ENCODE peak calls at places on chromosomes 2 and 18, in four cellular contexts. One of them, this sample, is unnamed.

GRCh38 chr2:149538138-149538833 is 49.3 kb downstream of the MMADHC start:
- DNase-seq in RWPE1: peak
- DNase-seq in CD4-positive, alpha-beta T cell: no peak
- DNase-seq in WERI-Rb-1: no peak
- DNase-seq in this sample: no peak

GRCh38 chr2:239711911-239712570 is 311.2 kb upstream of the HDAC4 start:
- DNase-seq in RWPE1: no peak
- DNase-seq in WERI-Rb-1: no peak
- DNase-seq in CD4-positive, alpha-beta T cell: no peak
- DNase-seq in this sample: no peak

GRCh38 chr2:133362061-133362476 is 206.2 kb downstream of the NCKAP5 start:
- DNase-seq in WERI-Rb-1: no peak
- DNase-seq in CD4-positive, alpha-beta T cell: no peak
- DNase-seq in RWPE1: peak
- DNase-seq in this sample: no peak

GRCh38 chr2:181848356-181848876 is 43.1 kb upstream of the ITPRID2 start:
- DNase-seq in RWPE1: no peak
- DNase-seq in WERI-Rb-1: no peak
- DNase-seq in CD4-positive, alpha-beta T cell: no peak
- DNase-seq in this sample: no peak

GRCh38 chr2:66565291-66565690 is 130.4 kb downstream of the MEIS1 start:
- DNase-seq in RWPE1: no peak
- DNase-seq in CD4-positive, alpha-beta T cell: no peak
- DNase-seq in WERI-Rb-1: no peak
- DNase-seq in this sample: no peak

GRCh38 chr2:115183144-115183543 is 740.7 kb downstream of the DPP10 start:
- DNase-seq in WERI-Rb-1: no peak
- DNase-seq in RWPE1: no peak
- DNase-seq in CD4-positive, alpha-beta T cell: no peak
- DNase-seq in this sample: no peak

GRCh38 chr18:30970201-30970816 is 72.2 kb downstream of the DSC3 start:
- DNase-seq in RWPE1: peak
- DNase-seq in WERI-Rb-1: no peak
- DNase-seq in CD4-positive, alpha-beta T cell: no peak
- DNase-seq in this sample: peak

GRCh38 chr2:61404438-61404837 is 66.4 kb downstream of the USP34 start:
- DNase-seq in RWPE1: no peak
- DNase-seq in WERI-Rb-1: no peak
- DNase-seq in CD4-positive, alpha-beta T cell: no peak
- DNase-seq in this sample: no peak

GRCh38 chr2:3476386-3477033 is 42.8 kb downstream of the ADI1 start:
- DNase-seq in CD4-positive, alpha-beta T cell: no peak
- DNase-seq in WERI-Rb-1: no peak
- DNase-seq in RWPE1: no peak
- DNase-seq in this sample: peak

GRCh38 chr2:15316370-15316814 is 244.7 kb downstream of the NBAS start:
- DNase-seq in RWPE1: no peak
- DNase-seq in WERI-Rb-1: no peak
- DNase-seq in CD4-positive, alpha-beta T cell: no peak
- DNase-seq in this sample: no peak

GRCh38 chr2:202815548-202816420 is 55.8 kb downstream of the ICA1L start:
- DNase-seq in RWPE1: no peak
- DNase-seq in WERI-Rb-1: no peak
- DNase-seq in CD4-positive, alpha-beta T cell: no peak
- DNase-seq in this sample: no peak

GRCh38 chr2:137771064-137771463 is 193.2 kb upstream of the HNMT start:
- DNase-seq in CD4-positive, alpha-beta T cell: no peak
- DNase-seq in WERI-Rb-1: no peak
- DNase-seq in RWPE1: no peak
- DNase-seq in this sample: no peak
- TF ChIP-seq CTCF in CD4-positive, alpha-beta T cell: no peak
- TF ChIP-seq CTCF in WERI-Rb-1: no peak
- TF ChIP-seq CTCF in RWPE1: no peak
- TF ChIP-seq CTCF in this sample: no peak

GRCh38 chr2:72607189-72607588 is 218.6 kb downstream of the EXOC6B start:
- DNase-seq in WERI-Rb-1: no peak
- DNase-seq in CD4-positive, alpha-beta T cell: no peak
- DNase-seq in RWPE1: no peak
- DNase-seq in this sample: no peak

GRCh38 chr2:72603481-72603880 is 222.4 kb downstream of the EXOC6B start:
- DNase-seq in CD4-positive, alpha-beta T cell: no peak
- DNase-seq in RWPE1: no peak
- DNase-seq in WERI-Rb-1: no peak
- DNase-seq in this sample: no peak

GRCh38 chr2:72602711-72603110 is 223.1 kb downstream of the EXOC6B start:
- DNase-seq in CD4-positive, alpha-beta T cell: no peak
- DNase-seq in RWPE1: no peak
- DNase-seq in WERI-Rb-1: no peak
- DNase-seq in this sample: no peak

GRCh38 chr2:72602095-72602494 is 223.7 kb downstream of the EXOC6B start:
- DNase-seq in RWPE1: no peak
- DNase-seq in CD4-positive, alpha-beta T cell: no peak
- DNase-seq in WERI-Rb-1: no peak
- DNase-seq in this sample: no peak

GRCh38 chr2:72605836-72606442 is 219.9 kb downstream of the EXOC6B start:
- DNase-seq in CD4-positive, alpha-beta T cell: no peak
- DNase-seq in WERI-Rb-1: no peak
- DNase-seq in RWPE1: peak
- DNase-seq in this sample: no peak
- TF ChIP-seq CTCF in CD4-positive, alpha-beta T cell: peak
- TF ChIP-seq CTCF in WERI-Rb-1: no peak
- TF ChIP-seq CTCF in RWPE1: peak
- TF ChIP-seq CTCF in this sample: peak

GRCh38 chr2:187187521-187187920 is 260.5 kb downstream of the CALCRL start:
- DNase-seq in CD4-positive, alpha-beta T cell: no peak
- DNase-seq in WERI-Rb-1: no peak
- DNase-seq in RWPE1: no peak
- DNase-seq in this sample: no peak
- TF ChIP-seq CTCF in CD4-positive, alpha-beta T cell: no peak
- TF ChIP-seq CTCF in WERI-Rb-1: no peak
- TF ChIP-seq CTCF in RWPE1: no peak
- TF ChIP-seq CTCF in this sample: no peak

GRCh38 chr2:33377048-33377447 is 99.4 kb upstream of the RASGRP3 start:
- DNase-seq in CD4-positive, alpha-beta T cell: no peak
- DNase-seq in RWPE1: no peak
- DNase-seq in WERI-Rb-1: no peak
- DNase-seq in this sample: no peak

GRCh38 chr2:33378551-33379220 is 97.8 kb upstream of the RASGRP3 start:
- DNase-seq in CD4-positive, alpha-beta T cell: no peak
- DNase-seq in WERI-Rb-1: no peak
- DNase-seq in RWPE1: no peak
- DNase-seq in this sample: peak

GRCh38 chr2:33380661-33381183 is 95.7 kb upstream of the RASGRP3 start:
- DNase-seq in WERI-Rb-1: no peak
- DNase-seq in RWPE1: no peak
- DNase-seq in CD4-positive, alpha-beta T cell: no peak
- DNase-seq in this sample: no peak

GRCh38 chr2:33383838-33384237 is 92.6 kb upstream of the RASGRP3 start:
- DNase-seq in CD4-positive, alpha-beta T cell: no peak
- DNase-seq in RWPE1: no peak
- DNase-seq in WERI-Rb-1: no peak
- DNase-seq in this sample: no peak

GRCh38 chr2:33380001-33380609 is 96.3 kb upstream of the RASGRP3 start:
- DNase-seq in CD4-positive, alpha-beta T cell: no peak
- DNase-seq in RWPE1: no peak
- DNase-seq in WERI-Rb-1: no peak
- DNase-seq in this sample: no peak
- TF ChIP-seq CTCF in CD4-positive, alpha-beta T cell: no peak
- TF ChIP-seq CTCF in RWPE1: peak
- TF ChIP-seq CTCF in WERI-Rb-1: peak
- TF ChIP-seq CTCF in this sample: peak

This sample was measured in neural crest cell.